ENCODE peak calls at places on chromosomes 11 and 22, in eight cellular contexts. Q, G, S, T, E, W, X and Z are unnamed samples. For H3K4me1, the result is how much of the 10 kb centered on the place peaks cover.

GRCh38 chr22:45129703-45130524 is 33.8 kb upstream of the NUP50 start:
- DNase-seq in Q (no peak), G (peak), S (no peak), T (no peak), E (no peak), W (no peak), X (no peak), Z (no peak)

GRCh38 chr22:46803031-46803880 is 40.8 kb downstream of the TBC1D22A start:
- DNase-seq in Q (peak), G (peak), S (peak), T (no peak), E (no peak), W (peak), X (peak), Z (peak)

GRCh38 chr11:86790867-86791849 is 9.2 kb upstream of the PRSS23 start:
- DNase-seq in Q (no peak), G (no peak), S (no peak), T (no peak), E (no peak), W (no peak), X (no peak), Z (no peak)

GRCh38 chr22:24973867-24974266 is 21.4 kb downstream of the KIAA1671 start:
- DNase-seq in Q (no peak), G (no peak), S (no peak), T (no peak), E (no peak), W (no peak), X (no peak), Z (no peak)

GRCh38 chr11:119999220-119999619 is 138.7 kb downstream of the TRIM29 start:
- DNase-seq in Q (peak), G (no peak), S (peak), T (no peak), E (no peak), W (peak), X (no peak), Z (no peak)

GRCh38 chr11:122808494-122808893 is 29.8 kb upstream of the CRTAM start:
- DNase-seq in Q (peak), G (no peak), S (no peak), T (no peak), E (no peak), W (peak), X (no peak), Z (no peak)

GRCh38 chr11:128726464-128727139 is 32.7 kb downstream of the FLI1 start:
- DNase-seq in Q (peak), G (no peak), S (no peak), T (no peak), E (peak), W (no peak), X (no peak), Z (no peak)

GRCh38 chr22:38142606-38143005 is 32.1 kb upstream of the BAIAP2L2 start:
- DNase-seq in Q (no peak), G (no peak), S (no peak), T (no peak), E (no peak), W (no peak), X (no peak), Z (no peak)

GRCh38 chr11:110159491-110159890 is 66.3 kb downstream of the ZC3H12C start:
- DNase-seq in Q (no peak), G (no peak), S (no peak), T (no peak), E (no peak), W (no peak), X (no peak), Z (no peak)

GRCh38 chr11:114775849-114776621 is 97.7 kb downstream of the NXPE2 start:
- DNase-seq in Q (no peak), G (peak), S (no peak), T (no peak), E (no peak), W (no peak), X (no peak), Z (no peak)

GRCh38 chr11:129278586-129279319 is 86.6 kb upstream of the ARHGAP32 start:
- DNase-seq in Q (peak), G (no peak), S (no peak), T (no peak), E (no peak), W (peak), X (peak), Z (no peak)

GRCh38 chr11:118714816-118715215 is 35.4 kb upstream of the TREH start:
- DNase-seq in Q (no peak), G (no peak), S (peak), T (no peak), E (no peak), W (no peak), X (no peak), Z (no peak)

GRCh38 chr22:44685384-44686056 is 16.5 kb upstream of the PRR5 start:
- DNase-seq in Q (peak), G (no peak), S (peak), T (no peak), E (no peak), W (peak), X (no peak), Z (peak)

DNA sequence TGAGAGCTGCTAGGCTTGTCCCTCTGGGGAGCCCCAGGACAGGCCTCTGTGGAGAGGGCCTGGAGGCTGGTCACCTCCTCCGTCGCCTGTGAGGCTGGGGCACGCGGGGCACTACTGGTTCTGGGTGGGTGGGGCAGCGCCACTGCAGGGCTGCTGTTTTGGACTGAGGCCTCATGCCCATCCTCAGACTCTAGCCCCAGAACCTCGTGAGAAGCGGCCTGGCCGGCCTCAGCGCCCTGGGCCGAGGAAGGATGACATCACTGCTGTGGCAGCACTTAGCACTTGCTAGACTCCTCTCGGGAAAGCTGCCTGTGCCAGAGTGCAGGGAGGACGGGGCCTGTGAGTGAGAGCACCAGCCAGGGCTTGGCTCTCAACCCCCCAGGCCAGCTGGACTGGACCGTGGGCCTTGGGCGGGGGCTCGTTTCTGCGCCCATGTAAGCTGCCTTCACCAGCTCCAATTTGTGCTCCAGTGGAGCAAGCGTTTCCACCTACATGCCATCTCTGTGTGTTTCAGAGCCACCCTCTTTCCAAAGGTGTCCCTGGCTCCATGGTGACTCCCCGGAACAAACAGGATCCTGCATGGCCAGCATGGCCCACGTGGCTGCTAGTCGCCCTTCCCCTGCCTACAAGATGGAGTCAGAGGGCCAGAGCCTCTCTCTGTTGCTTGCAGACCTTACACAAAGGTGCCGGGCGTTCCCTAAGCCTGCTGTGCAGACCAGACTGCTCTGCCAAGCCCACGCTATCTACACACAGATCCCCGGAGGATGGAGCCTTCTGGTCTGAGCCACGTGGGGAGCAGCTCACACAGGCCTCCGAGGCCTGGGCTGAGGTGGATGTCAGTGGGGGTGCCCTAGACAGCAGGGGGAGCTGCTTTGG is 102.9 kb downstream of the CTTN start:
- DNase-seq in Q (peak), G (peak), S (peak), T (no peak), E (peak), W (no peak), X (no peak), Z (no peak)
- H3K27ac ChIP-seq in Q (no peak), G (no peak), S (no peak), T (peak), E (no peak), W (no peak), X (no peak), Z (no peak)

GRCh38 chr11:73379189-73379880 is 3.1 kb downstream of the RELT start:
- DNase-seq in Q (no peak), G (no peak), S (no peak), T (no peak), E (no peak), W (no peak), X (peak), Z (no peak)
- H3K4me1 ChIP-seq in Q (under half), G (under half), S (under half), T (under half), E (under half), W (under half), X (under half), Z (under half)

GRCh38 chr22:50548913-50549790 is 3.5 kb downstream of the KLHDC7B start:
- DNase-seq in Q (no peak), G (no peak), S (no peak), T (no peak), E (peak), W (no peak), X (peak), Z (peak)
- H3K4me3 ChIP-seq in Q (no peak), G (no peak), S (no peak), T (peak), E (no peak), W (no peak), X (peak), Z (peak)

GRCh38 chr11:12207384-12208150 is 97.2 kb downstream of the MICAL2 start:
- DNase-seq in Q (peak), G (no peak), S (no peak), T (no peak), E (no peak), W (no peak), X (no peak), Z (no peak)
- H3K27ac ChIP-seq in Q (peak), G (no peak), S (no peak), T (peak), E (peak), W (no peak), X (no peak), Z (no peak)

GRCh38 chr22:23214398-23214797 is 34.1 kb downstream of the BCR start:
- DNase-seq in Q (no peak), G (no peak), S (no peak), T (no peak), E (peak), W (no peak), X (no peak), Z (no peak)
- H3K4me1 ChIP-seq in Q (under half), G (under half), S (under half), T (half or more), E (under half), W (under half), X (half or more), Z (under half)

GRCh38 chr11:62125316-62125715 is 1.5 kb downstream of the INCENP start:
- DNase-seq in Q (peak), G (no peak), S (no peak), T (no peak), E (no peak), W (peak), X (no peak), Z (no peak)
- H3K4me3 ChIP-seq in Q (peak), G (no peak), S (no peak), T (peak), E (no peak), W (peak), X (peak), Z (no peak)

DNA sequence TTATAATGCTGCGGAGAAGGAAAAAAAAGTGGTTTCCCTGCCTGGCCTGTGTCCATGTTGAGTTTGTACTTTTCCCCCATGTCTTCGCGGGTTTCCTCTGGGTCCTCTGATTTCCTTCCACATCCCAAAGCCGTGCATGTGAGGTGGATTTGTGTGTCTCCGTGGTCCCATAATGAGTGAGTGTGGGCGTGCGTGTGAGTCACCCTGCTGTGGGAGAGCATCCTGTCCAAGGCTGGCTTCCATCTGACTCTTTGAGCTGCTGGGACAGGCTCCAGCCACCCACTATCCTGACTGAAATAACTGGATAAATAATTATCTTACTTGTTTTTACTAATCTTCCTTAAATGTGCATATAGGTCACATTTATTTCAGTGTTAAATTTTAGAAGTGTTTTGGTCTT is 29.7 kb upstream of the SNX19 start:
- DNase-seq in Q (peak), G (peak), S (no peak), T (peak), E (peak), W (peak), X (peak), Z (no peak)
- H3K27ac ChIP-seq in Q (peak), G (no peak), S (no peak), T (no peak), E (no peak), W (peak), X (no peak), Z (no peak)

GRCh38 chr11:68469122-68469521 is 8.6 kb downstream of the PPP6R3 start:
- DNase-seq in Q (no peak), G (no peak), S (peak), T (no peak), E (no peak), W (no peak), X (no peak), Z (no peak)
- H3K4me1 ChIP-seq in Q (under half), G (half or more), S (under half), T (half or more), E (under half), W (under half), X (under half), Z (half or more)

DNA sequence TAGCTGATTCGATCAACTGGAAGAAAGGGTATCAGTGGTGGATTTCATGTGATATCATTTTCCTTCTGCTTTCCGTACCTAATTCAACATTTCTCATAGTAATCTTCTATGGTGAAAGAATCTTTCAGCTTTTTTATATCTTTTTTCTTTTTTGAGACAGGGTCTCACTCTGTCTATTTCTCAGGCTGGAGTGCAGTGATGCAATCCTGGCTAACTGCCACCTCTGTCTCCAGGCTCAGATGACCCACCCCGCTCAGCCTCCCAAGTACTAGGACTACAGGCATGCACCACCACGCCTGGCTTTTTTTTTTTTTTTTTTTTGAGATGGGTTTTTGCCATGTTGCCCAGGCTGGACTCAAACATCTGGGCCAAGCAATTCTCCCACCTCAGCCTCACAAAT is 18.6 kb upstream of the CHORDC1 start:
- DNase-seq in Q (no peak), G (no peak), S (no peak), T (no peak), E (no peak), W (no peak), X (no peak), Z (no peak)
- H3K4me3 ChIP-seq in Q (no peak), G (no peak), S (no peak), T (no peak), E (no peak), W (no peak), X (no peak), Z (no peak)